ENCODE peak calls at places on chromosomes 3 and 15, in ten cellular contexts. One of them, this sample, is unnamed.

GRCh38 chr3:172094621-172095557 is 55.5 kb downstream of the FNDC3B start:
- DNase-seq in HCT116: no peak
- DNase-seq in kidney: no peak
- DNase-seq in AG10803: no peak
- DNase-seq in HFFc6: no peak
- DNase-seq in GM10248: peak
- DNase-seq in cardiac muscle cell: no peak
- DNase-seq in Calu3: no peak
- DNase-seq in AG04450: no peak
- DNase-seq in fibroblast of mammary gland: peak
- DNase-seq in this sample: no peak

GRCh38 chr3:4306860-4307259 is 3.7 kb downstream of the SETMAR start:
- DNase-seq in HCT116: no peak
- DNase-seq in kidney: no peak
- DNase-seq in AG10803: peak
- DNase-seq in HFFc6: no peak
- DNase-seq in GM10248: no peak
- DNase-seq in cardiac muscle cell: no peak
- DNase-seq in Calu3: no peak
- DNase-seq in AG04450: no peak
- DNase-seq in fibroblast of mammary gland: peak
- DNase-seq in this sample: no peak

GRCh38 chr3:119497824-119498187 is 541 bp upstream of the TIMMDC1 start:
- DNase-seq in HCT116: no peak
- DNase-seq in kidney: no peak
- DNase-seq in AG10803: peak
- DNase-seq in HFFc6: no peak
- DNase-seq in GM10248: no peak
- DNase-seq in cardiac muscle cell: peak
- DNase-seq in Calu3: no peak
- DNase-seq in AG04450: no peak
- DNase-seq in fibroblast of mammary gland: peak
- DNase-seq in this sample: no peak

GRCh38 chr3:55615039-55615693 is 128.1 kb upstream of the WNT5A start:
- DNase-seq in HCT116: no peak
- DNase-seq in kidney: no peak
- DNase-seq in AG10803: no peak
- DNase-seq in HFFc6: no peak
- DNase-seq in GM10248: no peak
- DNase-seq in cardiac muscle cell: no peak
- DNase-seq in Calu3: no peak
- DNase-seq in AG04450: no peak
- DNase-seq in fibroblast of mammary gland: no peak
- DNase-seq in this sample: no peak

GRCh38 chr3:174397848-174398247 is 461.3 kb upstream of the NAALADL2 start:
- DNase-seq in HCT116: peak
- DNase-seq in kidney: no peak
- DNase-seq in AG10803: peak
- DNase-seq in HFFc6: peak
- DNase-seq in GM10248: no peak
- DNase-seq in cardiac muscle cell: peak
- DNase-seq in Calu3: no peak
- DNase-seq in AG04450: no peak
- DNase-seq in fibroblast of mammary gland: peak
- DNase-seq in this sample: no peak

GRCh38 chr3:40299721-40300335 is 9.7 kb upstream of the EIF1B start:
- DNase-seq in HCT116: no peak
- DNase-seq in kidney: no peak
- DNase-seq in AG10803: peak
- DNase-seq in HFFc6: peak
- DNase-seq in GM10248: no peak
- DNase-seq in cardiac muscle cell: no peak
- DNase-seq in Calu3: no peak
- DNase-seq in AG04450: peak
- DNase-seq in fibroblast of mammary gland: peak
- DNase-seq in this sample: no peak

GRCh38 chr3:132326251-132326650 is 9.0 kb downstream of the ACP3 start:
- DNase-seq in HCT116: no peak
- DNase-seq in kidney: no peak
- DNase-seq in AG10803: no peak
- DNase-seq in HFFc6: no peak
- DNase-seq in GM10248: no peak
- DNase-seq in cardiac muscle cell: no peak
- DNase-seq in Calu3: no peak
- DNase-seq in AG04450: no peak
- DNase-seq in fibroblast of mammary gland: no peak
- DNase-seq in this sample: no peak

GRCh38 chr3:141410408-141410807 is 42.1 kb downstream of the ZBTB38 start:
- DNase-seq in HCT116: no peak
- DNase-seq in kidney: no peak
- DNase-seq in AG10803: peak
- DNase-seq in HFFc6: peak
- DNase-seq in GM10248: no peak
- DNase-seq in cardiac muscle cell: no peak
- DNase-seq in Calu3: no peak
- DNase-seq in AG04450: no peak
- DNase-seq in fibroblast of mammary gland: peak
- DNase-seq in this sample: no peak

GRCh38 chr3:172140499-172141391 is 101.4 kb downstream of the FNDC3B start:
- DNase-seq in HCT116: no peak
- DNase-seq in kidney: no peak
- DNase-seq in AG10803: peak
- DNase-seq in HFFc6: peak
- DNase-seq in GM10248: no peak
- DNase-seq in cardiac muscle cell: peak
- DNase-seq in Calu3: peak
- DNase-seq in AG04450: peak
- DNase-seq in fibroblast of mammary gland: peak
- DNase-seq in this sample: no peak

GRCh38 chr3:126485956-126486884 is 10.5 kb upstream of the ZXDC start:
- DNase-seq in HCT116: no peak
- DNase-seq in kidney: peak
- DNase-seq in AG10803: no peak
- DNase-seq in HFFc6: no peak
- DNase-seq in GM10248: no peak
- DNase-seq in cardiac muscle cell: no peak
- DNase-seq in Calu3: no peak
- DNase-seq in AG04450: no peak
- DNase-seq in fibroblast of mammary gland: no peak
- DNase-seq in this sample: no peak

GRCh38 chr3:129228891-129229585 is 20.4 kb upstream of the COPG1 start:
- DNase-seq in HCT116: no peak
- DNase-seq in kidney: no peak
- DNase-seq in AG10803: peak
- DNase-seq in HFFc6: peak
- DNase-seq in GM10248: no peak
- DNase-seq in cardiac muscle cell: no peak
- DNase-seq in Calu3: no peak
- DNase-seq in AG04450: peak
- DNase-seq in fibroblast of mammary gland: peak
- DNase-seq in this sample: no peak

GRCh38 chr3:140487566-140487965 is 190.3 kb upstream of the TRIM42 start:
- DNase-seq in HCT116: no peak
- DNase-seq in kidney: no peak
- DNase-seq in AG10803: no peak
- DNase-seq in HFFc6: no peak
- DNase-seq in GM10248: no peak
- DNase-seq in cardiac muscle cell: no peak
- DNase-seq in Calu3: no peak
- DNase-seq in AG04450: no peak
- DNase-seq in fibroblast of mammary gland: no peak
- DNase-seq in this sample: no peak

GRCh38 chr3:171306631-171307030 is 153.6 kb downstream of the TNIK start:
- DNase-seq in HCT116: no peak
- DNase-seq in kidney: peak
- DNase-seq in AG10803: peak
- DNase-seq in HFFc6: peak
- DNase-seq in GM10248: no peak
- DNase-seq in cardiac muscle cell: no peak
- DNase-seq in Calu3: no peak
- DNase-seq in AG04450: peak
- DNase-seq in fibroblast of mammary gland: peak
- DNase-seq in this sample: no peak

GRCh38 chr3:97937205-97937604 is 35.0 kb downstream of the RIOX2 start:
- DNase-seq in HCT116: no peak
- DNase-seq in kidney: no peak
- DNase-seq in AG10803: no peak
- DNase-seq in HFFc6: no peak
- DNase-seq in GM10248: no peak
- DNase-seq in cardiac muscle cell: no peak
- DNase-seq in Calu3: no peak
- DNase-seq in AG04450: no peak
- DNase-seq in fibroblast of mammary gland: no peak
- DNase-seq in this sample: no peak

GRCh38 chr15:50653156-50653743 is 33.3 kb downstream of the TRPM7 start:
- DNase-seq in HCT116: no peak
- DNase-seq in kidney: no peak
- DNase-seq in AG10803: no peak
- DNase-seq in HFFc6: no peak
- DNase-seq in GM10248: no peak
- DNase-seq in cardiac muscle cell: no peak
- DNase-seq in Calu3: no peak
- DNase-seq in AG04450: no peak
- DNase-seq in fibroblast of mammary gland: no peak
- DNase-seq in this sample: no peak

GRCh38 chr3:134608023-134608758 is 42.6 kb downstream of the KY start:
- DNase-seq in HCT116: no peak
- DNase-seq in kidney: no peak
- DNase-seq in AG10803: no peak
- DNase-seq in HFFc6: no peak
- DNase-seq in GM10248: no peak
- DNase-seq in cardiac muscle cell: no peak
- DNase-seq in Calu3: no peak
- DNase-seq in AG04450: no peak
- DNase-seq in fibroblast of mammary gland: no peak
- DNase-seq in this sample: no peak

GRCh38 chr3:106247902-106248684 is 379.3 kb upstream of the CBLB start:
- DNase-seq in HCT116: no peak
- DNase-seq in kidney: no peak
- DNase-seq in AG10803: peak
- DNase-seq in HFFc6: no peak
- DNase-seq in GM10248: no peak
- DNase-seq in cardiac muscle cell: no peak
- DNase-seq in Calu3: no peak
- DNase-seq in AG04450: no peak
- DNase-seq in fibroblast of mammary gland: peak
- DNase-seq in this sample: no peak

GRCh38 chr15:65192016-65192415 is 6.9 kb upstream of the CLPX start:
- DNase-seq in HCT116: peak
- DNase-seq in kidney: no peak
- DNase-seq in AG10803: peak
- DNase-seq in HFFc6: peak
- DNase-seq in GM10248: no peak
- DNase-seq in cardiac muscle cell: no peak
- DNase-seq in Calu3: no peak
- DNase-seq in AG04450: no peak
- DNase-seq in fibroblast of mammary gland: peak
- DNase-seq in this sample: no peak

GRCh38 chr3:101638262-101638745 is 38.6 kb downstream of the ZBTB11 start:
- DNase-seq in HCT116: no peak
- DNase-seq in kidney: no peak
- DNase-seq in AG10803: no peak
- DNase-seq in HFFc6: no peak
- DNase-seq in GM10248: no peak
- DNase-seq in cardiac muscle cell: peak
- DNase-seq in Calu3: no peak
- DNase-seq in AG04450: no peak
- DNase-seq in fibroblast of mammary gland: no peak
- DNase-seq in this sample: no peak
- TF ChIP-seq CTCF in HCT116: no peak
- TF ChIP-seq CTCF in kidney: no peak
- TF ChIP-seq CTCF in AG10803: no peak
- TF ChIP-seq CTCF in HFFc6: peak
- TF ChIP-seq CTCF in GM10248: peak
- TF ChIP-seq CTCF in cardiac muscle cell: no peak
- TF ChIP-seq CTCF in Calu3: no peak
- TF ChIP-seq CTCF in AG04450: peak
- TF ChIP-seq CTCF in fibroblast of mammary gland: no peak
- TF ChIP-seq CTCF in this sample: peak

DNA sequence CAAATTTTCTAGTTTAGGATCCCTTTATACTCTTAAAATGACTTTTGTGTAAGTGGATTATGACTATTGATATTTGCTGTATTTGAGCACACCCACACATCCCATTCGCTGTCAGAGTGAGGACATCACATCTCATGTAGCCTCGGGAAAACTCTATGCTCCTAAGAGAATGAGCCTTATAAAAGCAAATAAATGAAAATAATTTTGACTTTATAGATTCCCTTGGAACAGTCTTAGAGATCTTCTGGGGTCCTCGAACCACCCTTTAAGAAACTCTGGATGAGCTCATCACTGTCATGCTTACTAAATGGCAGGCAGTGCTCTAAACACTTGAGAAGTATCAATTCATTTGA is 16.1 kb upstream of the EXOG start:
- DNase-seq in HCT116: no peak
- DNase-seq in kidney: no peak
- DNase-seq in AG10803: no peak
- DNase-seq in HFFc6: no peak
- DNase-seq in GM10248: no peak
- DNase-seq in cardiac muscle cell: no peak
- DNase-seq in Calu3: no peak
- DNase-seq in AG04450: no peak
- DNase-seq in fibroblast of mammary gland: no peak
- DNase-seq in this sample: no peak
- TF ChIP-seq CTCF in HCT116: no peak
- TF ChIP-seq CTCF in kidney: no peak
- TF ChIP-seq CTCF in AG10803: no peak
- TF ChIP-seq CTCF in HFFc6: peak
- TF ChIP-seq CTCF in GM10248: no peak
- TF ChIP-seq CTCF in cardiac muscle cell: no peak
- TF ChIP-seq CTCF in Calu3: no peak
- TF ChIP-seq CTCF in AG04450: no peak
- TF ChIP-seq CTCF in fibroblast of mammary gland: no peak
- TF ChIP-seq CTCF in this sample: no peak

GRCh38 chr3:32896143-32896542 is 55.3 kb upstream of the CCR4 start:
- DNase-seq in HCT116: no peak
- DNase-seq in kidney: no peak
- DNase-seq in AG10803: no peak
- DNase-seq in HFFc6: no peak
- DNase-seq in GM10248: no peak
- DNase-seq in cardiac muscle cell: no peak
- DNase-seq in Calu3: no peak
- DNase-seq in AG04450: no peak
- DNase-seq in fibroblast of mammary gland: no peak
- DNase-seq in this sample: no peak
- TF ChIP-seq CTCF in HCT116: no peak
- TF ChIP-seq CTCF in kidney: no peak
- TF ChIP-seq CTCF in AG10803: no peak
- TF ChIP-seq CTCF in HFFc6: no peak
- TF ChIP-seq CTCF in GM10248: no peak
- TF ChIP-seq CTCF in cardiac muscle cell: no peak
- TF ChIP-seq CTCF in Calu3: no peak
- TF ChIP-seq CTCF in AG04450: no peak
- TF ChIP-seq CTCF in fibroblast of mammary gland: no peak
- TF ChIP-seq CTCF in this sample: no peak

GRCh38 chr3:46860381-46861292 is 2.6 kb downstream of the MYL3 start:
- DNase-seq in HCT116: no peak
- DNase-seq in kidney: peak
- DNase-seq in AG10803: no peak
- DNase-seq in HFFc6: no peak
- DNase-seq in GM10248: no peak
- DNase-seq in cardiac muscle cell: peak
- DNase-seq in Calu3: peak
- DNase-seq in AG04450: no peak
- DNase-seq in fibroblast of mammary gland: no peak
- DNase-seq in this sample: no peak
- TF ChIP-seq CTCF in HCT116: peak
- TF ChIP-seq CTCF in kidney: no peak
- TF ChIP-seq CTCF in AG10803: peak
- TF ChIP-seq CTCF in HFFc6: peak
- TF ChIP-seq CTCF in GM10248: peak
- TF ChIP-seq CTCF in cardiac muscle cell: peak
- TF ChIP-seq CTCF in Calu3: peak
- TF ChIP-seq CTCF in AG04450: peak
- TF ChIP-seq CTCF in fibroblast of mammary gland: peak
- TF ChIP-seq CTCF in this sample: peak

This sample was measured in D721Med.